ENCODE peak calls at places on chromosomes 6 and 20, in eight cellular contexts. D, G, W, U, F, S, T and H are unnamed samples. For H3K4me1, the result is how much of the 10 kb centered on the place peaks cover.

GRCh38 chr6:82086944-82087343 is 160.6 kb downstream of the IBTK start:
- DNase-seq in G (no peak), W (no peak), U (no peak), S (no peak), T (peak), D (no peak), F (no peak), H (no peak)

GRCh38 chr6:155306958-155307357 is 7.3 kb downstream of the TFB1M start:
- DNase-seq in D (no peak), F (no peak), T (no peak), S (no peak), W (no peak), G (no peak), U (no peak), H (no peak)

GRCh38 chr20:46688151-46689081 is 828 bp downstream of the TP53RK start:
- DNase-seq in S (no peak), D (no peak), T (no peak), F (peak), G (no peak), U (no peak), W (no peak), H (peak)

GRCh38 chr20:57686931-57687652 is 22.7 kb downstream of the PMEPA1 start:
- DNase-seq in G (no peak), W (no peak), U (no peak), S (no peak), F (no peak), T (no peak), D (no peak), H (no peak)

GRCh38 chr6:25165181-25165580 is 114.0 kb upstream of the CARMIL1 start:
- DNase-seq in U (no peak), T (no peak), D (no peak), S (no peak), G (no peak), W (no peak), F (no peak), H (no peak)

GRCh38 chr20:45647441-45648050 is 16.5 kb upstream of the WFDC9 start:
- DNase-seq in G (no peak), F (no peak), T (no peak), W (no peak), D (no peak), U (no peak), S (no peak), H (no peak)

GRCh38 chr6:109139109-109139508 is 43.8 kb downstream of the CEP57L1 start:
- DNase-seq in T (no peak), W (no peak), F (peak), U (no peak), D (no peak), G (no peak), S (no peak), H (no peak)

GRCh38 chr6:30614044-30614842 is 2.8 kb downstream of the PPP1R10 start:
- DNase-seq in T (no peak), G (no peak), F (no peak), U (no peak), W (no peak), D (no peak), S (no peak), H (no peak)

GRCh38 chr6:129448965-129449364 is 261.0 kb downstream of the ARHGAP18 start:
- DNase-seq in S (no peak), G (no peak), U (no peak), F (no peak), W (no peak), D (no peak), T (no peak), H (no peak)

GRCh38 chr6:31654574-31655348 is 933 bp upstream of the APOM start:
- DNase-seq in U (no peak), T (no peak), W (no peak), D (no peak), G (no peak), S (no peak), F (no peak), H (no peak)

GRCh38 chr6:5205877-5206840 is 54.6 kb downstream of the LYRM4 start:
- DNase-seq in U (no peak), S (no peak), F (peak), W (no peak), T (no peak), D (peak), G (no peak), H (peak)

GRCh38 chr20:44692932-44693476 is 22.2 kb upstream of the CCN5 start:
- DNase-seq in G (no peak), F (peak), U (no peak), S (no peak), D (no peak), W (peak), T (peak), H (no peak)

GRCh38 chr6:41453232-41453631 is 92.9 kb upstream of the FOXP4 start:
- DNase-seq in G (no peak), T (no peak), S (no peak), W (no peak), U (no peak), D (no peak), F (no peak), H (no peak)
- H3K27ac ChIP-seq in G (no peak), T (no peak), S (no peak), W (no peak), U (no peak), D (peak), F (no peak), H (no peak)

DNA sequence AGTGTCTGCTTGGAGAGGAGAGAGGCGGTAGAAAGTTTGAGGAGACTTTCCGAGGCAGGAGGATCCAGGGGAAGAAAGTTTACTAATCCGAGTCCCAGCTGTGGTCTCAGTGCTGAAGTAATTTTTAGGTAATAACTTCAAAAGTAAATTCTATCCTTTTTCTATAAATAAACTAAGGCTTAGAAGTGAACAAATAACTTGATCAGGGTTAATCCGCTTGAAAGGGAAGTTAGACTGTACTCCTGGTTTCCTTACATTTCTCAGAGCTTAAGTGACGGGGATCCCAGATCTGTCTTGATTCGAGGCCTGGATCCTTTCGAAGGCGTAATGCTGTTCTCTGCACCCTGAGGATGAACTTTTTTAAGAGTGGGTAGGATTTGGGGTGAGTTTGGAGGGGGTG is 2.6 kb downstream of the STK35 start:
- DNase-seq in G (no peak), T (no peak), W (no peak), F (no peak), U (no peak), S (no peak), D (no peak), H (no peak)
- H3K4me1 ChIP-seq in G (under half), T (under half), W (under half), F (under half), U (under half), S (under half), D (under half), H (under half)

GRCh38 chr6:14786008-14786407 is 459.9 kb upstream of the JARID2 start:
- DNase-seq in S (no peak), G (no peak), T (no peak), F (no peak), D (no peak), W (no peak), U (no peak), H (no peak)

GRCh38 chr6:14787677-14788076 is 458.2 kb upstream of the JARID2 start:
- DNase-seq in U (no peak), G (no peak), S (no peak), D (no peak), W (no peak), F (no peak), T (no peak), H (no peak)

GRCh38 chr6:14787274-14787673 is 458.6 kb upstream of the JARID2 start:
- DNase-seq in U (no peak), T (no peak), G (no peak), W (no peak), F (no peak), D (no peak), S (no peak), H (no peak)

GRCh38 chr6:14784596-14785360 is 461.1 kb upstream of the JARID2 start:
- DNase-seq in T (no peak), G (no peak), F (no peak), D (no peak), S (no peak), W (no peak), U (no peak), H (no peak)

DNA sequence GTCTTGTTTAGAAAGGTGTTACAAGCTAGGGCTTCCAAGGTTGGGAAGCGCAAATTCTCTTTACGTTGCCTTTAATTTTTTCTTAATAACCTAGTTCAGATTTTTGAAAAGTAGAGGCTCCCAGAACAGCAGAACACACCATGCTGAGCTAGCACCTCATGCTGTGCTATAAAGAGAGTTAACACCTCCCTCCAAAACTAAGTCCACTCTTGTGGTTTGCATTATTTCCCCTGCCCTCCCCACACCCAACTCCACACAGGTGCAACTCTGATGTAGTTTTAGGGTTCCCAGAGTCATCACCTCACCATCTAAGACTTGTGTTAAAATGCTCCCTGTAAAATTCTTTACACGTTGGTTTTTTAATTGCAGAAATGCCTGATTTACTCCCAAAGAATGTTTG is 459.4 kb upstream of the JARID2 start:
- DNase-seq in G (no peak), F (no peak), D (no peak), U (no peak), W (no peak), S (no peak), T (no peak), H (no peak)
- H3K27ac ChIP-seq in G (no peak), F (no peak), D (no peak), U (no peak), W (no peak), S (no peak), T (no peak), H (no peak)

GRCh38 chr20:62149532-62150235 is 6.1 kb downstream of the SS18L1 start:
- DNase-seq in U (no peak), S (no peak), W (no peak), T (no peak), D (peak), G (no peak), F (no peak), H (no peak)
- H3K4me1 ChIP-seq in U (under half), S (under half), W (under half), T (under half), D (under half), G (under half), F (under half), H (under half)

DNA sequence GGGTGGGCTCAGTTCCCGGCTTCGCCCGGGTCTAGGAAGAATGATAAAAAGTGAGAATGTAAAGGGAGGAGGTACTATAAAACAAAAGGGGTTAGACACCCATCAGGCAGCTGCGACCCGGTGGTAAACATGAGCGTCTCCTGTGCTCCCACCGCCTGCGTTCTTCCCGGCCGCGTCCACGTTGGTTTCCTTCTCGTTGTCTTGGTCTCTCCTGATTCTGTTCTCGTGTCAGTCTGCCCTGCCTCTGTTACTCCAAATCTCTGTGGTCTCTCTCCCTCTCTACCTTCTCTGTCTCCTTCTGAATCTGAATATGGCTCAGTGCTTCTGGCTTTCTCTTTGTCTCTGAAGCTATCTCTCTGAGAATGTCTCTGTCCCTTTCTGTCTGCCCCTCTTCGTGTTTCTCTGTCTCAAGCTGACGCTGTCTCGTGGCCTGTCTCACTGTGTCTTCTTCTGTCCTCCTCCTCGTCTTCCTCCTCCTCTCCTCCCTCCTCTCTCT is 41.6 kb upstream of the FOXP4 start:
- DNase-seq in F (peak), T (no peak), G (no peak), D (no peak), U (no peak), W (no peak), S (no peak), H (no peak)
- H3K27ac ChIP-seq in F (no peak), T (peak), G (peak), D (no peak), U (no peak), W (peak), S (peak), H (no peak)

GRCh38 chr20:50287512-50287911 is 96.9 kb downstream of the CEBPB start:
- DNase-seq in T (no peak), D (no peak), W (no peak), S (no peak), G (no peak), F (no peak), U (no peak), H (no peak)
- H3K4me1 ChIP-seq in T (half or more), D (under half), W (under half), S (half or more), G (under half), F (under half), U (under half), H (under half)

DNA sequence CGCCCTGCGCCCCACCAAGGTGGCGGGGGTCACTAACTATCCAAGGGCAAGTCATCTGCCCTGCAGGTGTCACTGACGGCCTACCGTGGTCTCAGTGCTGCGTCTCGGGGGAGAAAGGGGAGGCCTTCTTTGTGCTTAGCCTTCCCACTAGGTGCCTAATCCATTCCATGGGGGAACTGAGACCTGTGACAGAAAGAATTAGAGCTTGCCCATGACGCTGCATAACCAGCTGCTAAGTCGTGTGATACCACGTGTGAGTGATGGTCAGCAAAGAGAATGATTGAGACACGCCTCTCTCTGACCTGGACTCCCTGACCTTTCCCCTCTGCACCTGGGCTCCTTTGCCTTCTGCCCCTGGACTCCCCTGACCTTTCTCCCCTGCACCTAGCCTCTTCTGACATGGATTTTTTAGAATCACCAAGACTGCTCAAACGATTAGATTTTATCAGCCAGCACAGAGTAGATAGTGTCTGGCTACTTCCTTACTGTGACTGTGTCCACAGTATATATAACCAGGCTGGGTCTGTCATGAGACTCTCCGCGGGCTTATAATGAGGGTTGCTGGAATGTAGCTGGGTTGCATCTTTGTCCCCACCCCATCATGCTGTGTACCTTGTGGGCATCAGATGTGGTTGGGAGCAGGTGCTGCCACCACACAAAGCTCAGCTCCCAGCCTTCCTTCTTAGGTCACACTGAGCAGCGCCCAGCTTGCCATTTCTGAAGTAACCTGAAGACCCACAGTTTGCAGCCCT is 140.6 kb downstream of the TMEM242 start:
- DNase-seq in T (no peak), U (no peak), D (no peak), F (no peak), G (no peak), S (no peak), W (no peak), H (no peak)
- H3K27ac ChIP-seq in T (no peak), U (no peak), D (peak), F (no peak), G (no peak), S (no peak), W (no peak), H (no peak)